ENCODE peak calls at places on chromosome 10, in four cellular contexts. W is MCF 10A; I is activated gamma-delta T cell treated with anti-CD3 and anti-CD28 coated beads, Interleukin-2, amount 50 U/mL, for 16 hours; H is psoas muscle. U is an unnamed sample.

GRCh38 chr10:37975407-37975991 is 948 bp downstream of the ZNF25 start:
- DNase-seq in H (no peak), W (peak), I (no peak), U (no peak)

GRCh38 chr10:116056445-116057293 is 216.3 kb downstream of the GFRA1 start:
- DNase-seq in H (peak), W (peak), I (no peak), U (no peak)

GRCh38 chr10:33413093-33413442 is 78.6 kb upstream of the NRP1 start:
- DNase-seq in W (no peak), H (no peak), I (no peak), U (no peak)

GRCh38 chr10:4011136-4011812 is 226.3 kb upstream of the KLF6 start:
- DNase-seq in H (no peak), I (no peak), W (no peak), U (no peak)

GRCh38 chr10:5484205-5484604 is 15.2 kb downstream of the CALML5 start:
- DNase-seq in I (no peak), W (peak), H (no peak), U (no peak)

GRCh38 chr10:21217107-21217506 is 308.4 kb downstream of the SKIDA1 start:
- DNase-seq in H (no peak), W (no peak), I (no peak), U (no peak)

GRCh38 chr10:124936813-124937212 is 5.1 kb upstream of the ZRANB1 start:
- DNase-seq in W (no peak), I (no peak), H (no peak), U (no peak)

GRCh38 chr10:106182542-106182941 is 982.0 kb downstream of the SORCS1 start:
- DNase-seq in W (peak), I (no peak), H (no peak), U (no peak)

GRCh38 chr10:48606530-48607355 is 1.9 kb upstream of the ARHGAP22 start:
- DNase-seq in W (peak), H (peak), I (no peak), U (no peak)

GRCh38 chr10:124243702-124244121 is 150.3 kb upstream of the CHST15 start:
- DNase-seq in I (no peak), W (no peak), H (no peak), U (no peak)

GRCh38 chr10:21293518-21294356 is 231.7 kb downstream of the SKIDA1 start:
- DNase-seq in W (no peak), H (no peak), I (no peak), U (no peak)

GRCh38 chr10:122780391-122780790 is 65.3 kb downstream of the CUZD1 start:
- DNase-seq in H (no peak), W (peak), I (no peak), U (no peak)

GRCh38 chr10:130301026-130301892 is 165.1 kb downstream of the GLRX3 start:
- DNase-seq in H (peak), W (no peak), I (peak), U (peak)

GRCh38 chr10:71974489-71975011 is 10.4 kb downstream of the CHST3 start:
- DNase-seq in W (peak), I (no peak), H (peak), U (no peak)

U was measured in upper lobe of right lung.